ENCODE peak calls at places on chromosomes 2 and 18, in ten cellular contexts. One of them, this sample, is unnamed.

GRCh38 chr2:172442072-172442895 is 14.9 kb downstream of the ITGA6 start:
- DNase-seq in NCI-H1105: peak
- DNase-seq in left ventricle myocardium superior: no peak
- DNase-seq in ureter: peak
- DNase-seq in T follicular helper cell: peak
- DNase-seq in non-pigmented ciliary epithelial cell: peak
- DNase-seq in activated CD4-positive, alpha-beta memory T cell treated with anti-CD3 and anti-CD28 coated beads for 36 hours: peak
- DNase-seq in adrenal gland: no peak
- DNase-seq in fibroblast of the aortic adventitia: peak
- DNase-seq in GM04504: peak
- DNase-seq in this sample: no peak

GRCh38 chr18:40949138-40949949 is 1005.7 kb upstream of the PIK3C3 start:
- DNase-seq in NCI-H1105: peak
- DNase-seq in left ventricle myocardium superior: no peak
- DNase-seq in ureter: no peak
- DNase-seq in T follicular helper cell: no peak
- DNase-seq in non-pigmented ciliary epithelial cell: no peak
- DNase-seq in activated CD4-positive, alpha-beta memory T cell treated with anti-CD3 and anti-CD28 coated beads for 36 hours: no peak
- DNase-seq in adrenal gland: no peak
- DNase-seq in fibroblast of the aortic adventitia: no peak
- DNase-seq in GM04504: no peak
- DNase-seq in this sample: no peak

GRCh38 chr2:217477583-217477982 is 525.2 kb downstream of the TNS1 start:
- DNase-seq in NCI-H1105: no peak
- DNase-seq in left ventricle myocardium superior: no peak
- DNase-seq in ureter: no peak
- DNase-seq in T follicular helper cell: no peak
- DNase-seq in non-pigmented ciliary epithelial cell: no peak
- DNase-seq in activated CD4-positive, alpha-beta memory T cell treated with anti-CD3 and anti-CD28 coated beads for 36 hours: no peak
- DNase-seq in adrenal gland: no peak
- DNase-seq in fibroblast of the aortic adventitia: no peak
- DNase-seq in GM04504: no peak
- DNase-seq in this sample: no peak

GRCh38 chr2:238489431-238489830 is 62.7 kb downstream of the ASB1 start:
- DNase-seq in NCI-H1105: no peak
- DNase-seq in left ventricle myocardium superior: no peak
- DNase-seq in ureter: peak
- DNase-seq in T follicular helper cell: no peak
- DNase-seq in non-pigmented ciliary epithelial cell: no peak
- DNase-seq in activated CD4-positive, alpha-beta memory T cell treated with anti-CD3 and anti-CD28 coated beads for 36 hours: no peak
- DNase-seq in adrenal gland: no peak
- DNase-seq in fibroblast of the aortic adventitia: no peak
- DNase-seq in GM04504: no peak
- DNase-seq in this sample: no peak

GRCh38 chr2:144796956-144797355 is 277.0 kb upstream of the ZEB2 start:
- DNase-seq in NCI-H1105: no peak
- DNase-seq in left ventricle myocardium superior: no peak
- DNase-seq in ureter: no peak
- DNase-seq in T follicular helper cell: no peak
- DNase-seq in non-pigmented ciliary epithelial cell: no peak
- DNase-seq in activated CD4-positive, alpha-beta memory T cell treated with anti-CD3 and anti-CD28 coated beads for 36 hours: no peak
- DNase-seq in adrenal gland: no peak
- DNase-seq in fibroblast of the aortic adventitia: no peak
- DNase-seq in GM04504: no peak
- DNase-seq in this sample: no peak

GRCh38 chr2:230286048-230286447 is 40.9 kb upstream of the SP140L start:
- DNase-seq in NCI-H1105: no peak
- DNase-seq in left ventricle myocardium superior: no peak
- DNase-seq in ureter: no peak
- DNase-seq in T follicular helper cell: no peak
- DNase-seq in non-pigmented ciliary epithelial cell: no peak
- DNase-seq in activated CD4-positive, alpha-beta memory T cell treated with anti-CD3 and anti-CD28 coated beads for 36 hours: no peak
- DNase-seq in adrenal gland: no peak
- DNase-seq in fibroblast of the aortic adventitia: no peak
- DNase-seq in GM04504: no peak
- DNase-seq in this sample: no peak

GRCh38 chr2:137238065-137238464 is 472.7 kb downstream of the THSD7B start:
- DNase-seq in NCI-H1105: no peak
- DNase-seq in left ventricle myocardium superior: no peak
- DNase-seq in ureter: no peak
- DNase-seq in T follicular helper cell: no peak
- DNase-seq in non-pigmented ciliary epithelial cell: no peak
- DNase-seq in activated CD4-positive, alpha-beta memory T cell treated with anti-CD3 and anti-CD28 coated beads for 36 hours: no peak
- DNase-seq in adrenal gland: no peak
- DNase-seq in fibroblast of the aortic adventitia: no peak
- DNase-seq in GM04504: no peak
- DNase-seq in this sample: no peak

GRCh38 chr2:28433215-28433614 is 40.6 kb downstream of the FOSL2 start:
- DNase-seq in NCI-H1105: no peak
- DNase-seq in left ventricle myocardium superior: no peak
- DNase-seq in ureter: no peak
- DNase-seq in T follicular helper cell: no peak
- DNase-seq in non-pigmented ciliary epithelial cell: no peak
- DNase-seq in activated CD4-positive, alpha-beta memory T cell treated with anti-CD3 and anti-CD28 coated beads for 36 hours: no peak
- DNase-seq in adrenal gland: no peak
- DNase-seq in fibroblast of the aortic adventitia: no peak
- DNase-seq in GM04504: no peak
- DNase-seq in this sample: no peak

GRCh38 chr18:25349926-25350560 is 1.9 kb downstream of the ZNF521 start:
- DNase-seq in NCI-H1105: no peak
- DNase-seq in left ventricle myocardium superior: peak
- DNase-seq in ureter: peak
- DNase-seq in T follicular helper cell: no peak
- DNase-seq in non-pigmented ciliary epithelial cell: no peak
- DNase-seq in activated CD4-positive, alpha-beta memory T cell treated with anti-CD3 and anti-CD28 coated beads for 36 hours: no peak
- DNase-seq in adrenal gland: peak
- DNase-seq in fibroblast of the aortic adventitia: peak
- DNase-seq in GM04504: no peak
- DNase-seq in this sample: peak

GRCh38 chr2:28436525-28437051 is 43.9 kb downstream of the FOSL2 start:
- DNase-seq in NCI-H1105: no peak
- DNase-seq in left ventricle myocardium superior: no peak
- DNase-seq in ureter: peak
- DNase-seq in T follicular helper cell: no peak
- DNase-seq in non-pigmented ciliary epithelial cell: no peak
- DNase-seq in activated CD4-positive, alpha-beta memory T cell treated with anti-CD3 and anti-CD28 coated beads for 36 hours: no peak
- DNase-seq in adrenal gland: no peak
- DNase-seq in fibroblast of the aortic adventitia: no peak
- DNase-seq in GM04504: no peak
- DNase-seq in this sample: peak

GRCh38 chr2:230748087-230748486 is 35.4 kb downstream of the CAB39 start:
- DNase-seq in NCI-H1105: no peak
- DNase-seq in left ventricle myocardium superior: no peak
- DNase-seq in ureter: no peak
- DNase-seq in T follicular helper cell: no peak
- DNase-seq in non-pigmented ciliary epithelial cell: no peak
- DNase-seq in activated CD4-positive, alpha-beta memory T cell treated with anti-CD3 and anti-CD28 coated beads for 36 hours: peak
- DNase-seq in adrenal gland: no peak
- DNase-seq in fibroblast of the aortic adventitia: peak
- DNase-seq in GM04504: no peak
- DNase-seq in this sample: no peak

GRCh38 chr2:95025406-95026319 is at the start of gene MAL:
- DNase-seq in NCI-H1105: peak
- DNase-seq in left ventricle myocardium superior: peak
- DNase-seq in ureter: no peak
- DNase-seq in T follicular helper cell: peak
- DNase-seq in non-pigmented ciliary epithelial cell: no peak
- DNase-seq in activated CD4-positive, alpha-beta memory T cell treated with anti-CD3 and anti-CD28 coated beads for 36 hours: peak
- DNase-seq in adrenal gland: no peak
- DNase-seq in fibroblast of the aortic adventitia: no peak
- DNase-seq in GM04504: no peak
- DNase-seq in this sample: no peak

GRCh38 chr2:34365937-34366336 is 766.8 kb upstream of the FAM98A start:
- DNase-seq in NCI-H1105: no peak
- DNase-seq in left ventricle myocardium superior: no peak
- DNase-seq in ureter: no peak
- DNase-seq in T follicular helper cell: no peak
- DNase-seq in non-pigmented ciliary epithelial cell: peak
- DNase-seq in activated CD4-positive, alpha-beta memory T cell treated with anti-CD3 and anti-CD28 coated beads for 36 hours: no peak
- DNase-seq in adrenal gland: no peak
- DNase-seq in fibroblast of the aortic adventitia: no peak
- DNase-seq in GM04504: no peak
- DNase-seq in this sample: no peak

GRCh38 chr2:216031960-216032689 is 18.8 kb upstream of the MREG start:
- DNase-seq in NCI-H1105: no peak
- DNase-seq in left ventricle myocardium superior: no peak
- DNase-seq in ureter: no peak
- DNase-seq in T follicular helper cell: no peak
- DNase-seq in non-pigmented ciliary epithelial cell: peak
- DNase-seq in activated CD4-positive, alpha-beta memory T cell treated with anti-CD3 and anti-CD28 coated beads for 36 hours: no peak
- DNase-seq in adrenal gland: no peak
- DNase-seq in fibroblast of the aortic adventitia: peak
- DNase-seq in GM04504: peak
- DNase-seq in this sample: no peak

GRCh38 chr2:146576301-146576700 is 1268.5 kb upstream of the ACVR2A start:
- DNase-seq in NCI-H1105: peak
- DNase-seq in left ventricle myocardium superior: no peak
- DNase-seq in ureter: no peak
- DNase-seq in T follicular helper cell: no peak
- DNase-seq in non-pigmented ciliary epithelial cell: no peak
- DNase-seq in activated CD4-positive, alpha-beta memory T cell treated with anti-CD3 and anti-CD28 coated beads for 36 hours: no peak
- DNase-seq in adrenal gland: no peak
- DNase-seq in fibroblast of the aortic adventitia: no peak
- DNase-seq in GM04504: no peak
- DNase-seq in this sample: no peak

GRCh38 chr2:177221970-177222369 is 9.4 kb downstream of the HNRNPA3 start:
- DNase-seq in NCI-H1105: no peak
- DNase-seq in left ventricle myocardium superior: no peak
- DNase-seq in ureter: no peak
- DNase-seq in T follicular helper cell: no peak
- DNase-seq in non-pigmented ciliary epithelial cell: no peak
- DNase-seq in activated CD4-positive, alpha-beta memory T cell treated with anti-CD3 and anti-CD28 coated beads for 36 hours: no peak
- DNase-seq in adrenal gland: no peak
- DNase-seq in fibroblast of the aortic adventitia: no peak
- DNase-seq in GM04504: no peak
- DNase-seq in this sample: no peak

GRCh38 chr18:76658627-76659026 is 163.6 kb upstream of the ZNF516 start:
- DNase-seq in NCI-H1105: no peak
- DNase-seq in left ventricle myocardium superior: no peak
- DNase-seq in ureter: peak
- DNase-seq in T follicular helper cell: no peak
- DNase-seq in non-pigmented ciliary epithelial cell: no peak
- DNase-seq in activated CD4-positive, alpha-beta memory T cell treated with anti-CD3 and anti-CD28 coated beads for 36 hours: peak
- DNase-seq in adrenal gland: no peak
- DNase-seq in fibroblast of the aortic adventitia: no peak
- DNase-seq in GM04504: no peak
- DNase-seq in this sample: no peak

GRCh38 chr2:10426726-10427567 is 21.2 kb downstream of the ODC1 start:
- DNase-seq in NCI-H1105: no peak
- DNase-seq in left ventricle myocardium superior: no peak
- DNase-seq in ureter: no peak
- DNase-seq in T follicular helper cell: no peak
- DNase-seq in non-pigmented ciliary epithelial cell: no peak
- DNase-seq in activated CD4-positive, alpha-beta memory T cell treated with anti-CD3 and anti-CD28 coated beads for 36 hours: no peak
- DNase-seq in adrenal gland: no peak
- DNase-seq in fibroblast of the aortic adventitia: no peak
- DNase-seq in GM04504: no peak
- DNase-seq in this sample: no peak

GRCh38 chr2:208489687-208490086 is 83.1 kb downstream of the PTH2R start:
- DNase-seq in NCI-H1105: peak
- DNase-seq in left ventricle myocardium superior: no peak
- DNase-seq in ureter: no peak
- DNase-seq in T follicular helper cell: no peak
- DNase-seq in non-pigmented ciliary epithelial cell: no peak
- DNase-seq in activated CD4-positive, alpha-beta memory T cell treated with anti-CD3 and anti-CD28 coated beads for 36 hours: no peak
- DNase-seq in adrenal gland: no peak
- DNase-seq in fibroblast of the aortic adventitia: no peak
- DNase-seq in GM04504: no peak
- DNase-seq in this sample: no peak

GRCh38 chr18:51447943-51448342 is 250.5 kb upstream of the MEX3C start:
- DNase-seq in NCI-H1105: no peak
- DNase-seq in left ventricle myocardium superior: no peak
- DNase-seq in ureter: no peak
- DNase-seq in T follicular helper cell: no peak
- DNase-seq in non-pigmented ciliary epithelial cell: no peak
- DNase-seq in activated CD4-positive, alpha-beta memory T cell treated with anti-CD3 and anti-CD28 coated beads for 36 hours: no peak
- DNase-seq in adrenal gland: no peak
- DNase-seq in fibroblast of the aortic adventitia: no peak
- DNase-seq in GM04504: no peak
- DNase-seq in this sample: no peak

GRCh38 chr2:237438082-237438925 is 24.3 kb upstream of the COL6A3 start:
- DNase-seq in NCI-H1105: no peak
- DNase-seq in left ventricle myocardium superior: no peak
- DNase-seq in ureter: no peak
- DNase-seq in T follicular helper cell: no peak
- DNase-seq in non-pigmented ciliary epithelial cell: no peak
- DNase-seq in activated CD4-positive, alpha-beta memory T cell treated with anti-CD3 and anti-CD28 coated beads for 36 hours: no peak
- DNase-seq in adrenal gland: no peak
- DNase-seq in fibroblast of the aortic adventitia: no peak
- DNase-seq in GM04504: no peak
- DNase-seq in this sample: no peak